ENCODE peak calls at places on chromosomes 3 and 15, in ten cellular contexts. One of them, this sample, is unnamed.

GRCh38 chr15:99076109-99076508 is 28.8 kb upstream of the SYNM start:
- ATAC-seq in heart left ventricle: no peak
- ATAC-seq in Panc1: no peak
- ATAC-seq in PC-3: no peak
- ATAC-seq in Right ventricle myocardium inferior: no peak
- ATAC-seq in DND-41: peak; percentile 48
- ATAC-seq in body of pancreas: no peak
- ATAC-seq in activated CD8-positive, alpha-beta memory T cell treated with anti-CD3 and anti-CD28 coated beads, Interleukin-2, amount 10 ng/mL, durations not matched to agents 7 days and 5 days: no peak
- ATAC-seq in activated T-cell treated with anti-CD3 and anti-CD28 coated beads, Interleukin-2, amount 50 U/mL, for 4 hours: no peak
- ATAC-seq in psoas muscle: no peak
- ATAC-seq in this sample: peak; percentile 11

GRCh38 chr3:185071401-185071800 is 81.5 kb downstream of the C3orf70 start:
- ATAC-seq in heart left ventricle: no peak
- ATAC-seq in PC-3: no peak
- ATAC-seq in activated CD8-positive, alpha-beta memory T cell treated with anti-CD3 and anti-CD28 coated beads, Interleukin-2, amount 10 ng/mL, durations not matched to agents 7 days and 5 days: no peak
- ATAC-seq in Panc1: no peak
- ATAC-seq in Right ventricle myocardium inferior: no peak
- ATAC-seq in psoas muscle: no peak
- ATAC-seq in DND-41: no peak
- ATAC-seq in activated T-cell treated with anti-CD3 and anti-CD28 coated beads, Interleukin-2, amount 50 U/mL, for 4 hours: no peak
- ATAC-seq in body of pancreas: no peak
- ATAC-seq in this sample: no peak

GRCh38 chr3:15805756-15806266 is 8.0 kb upstream of the ANKRD28 start:
- ATAC-seq in activated T-cell treated with anti-CD3 and anti-CD28 coated beads, Interleukin-2, amount 50 U/mL, for 4 hours: no peak
- ATAC-seq in heart left ventricle: peak; percentile 37
- ATAC-seq in PC-3: peak; percentile 47
- ATAC-seq in Panc1: no peak
- ATAC-seq in psoas muscle: peak; percentile 16
- ATAC-seq in body of pancreas: peak; percentile 58
- ATAC-seq in activated CD8-positive, alpha-beta memory T cell treated with anti-CD3 and anti-CD28 coated beads, Interleukin-2, amount 10 ng/mL, durations not matched to agents 7 days and 5 days: peak; percentile 20
- ATAC-seq in Right ventricle myocardium inferior: no peak
- ATAC-seq in DND-41: no peak
- ATAC-seq in this sample: peak; percentile 55

GRCh38 chr15:26661727-26662126 is 111.1 kb downstream of the GABRB3 start:
- ATAC-seq in activated T-cell treated with anti-CD3 and anti-CD28 coated beads, Interleukin-2, amount 50 U/mL, for 4 hours: no peak
- ATAC-seq in heart left ventricle: no peak
- ATAC-seq in body of pancreas: no peak
- ATAC-seq in Right ventricle myocardium inferior: no peak
- ATAC-seq in psoas muscle: no peak
- ATAC-seq in Panc1: no peak
- ATAC-seq in DND-41: no peak
- ATAC-seq in activated CD8-positive, alpha-beta memory T cell treated with anti-CD3 and anti-CD28 coated beads, Interleukin-2, amount 10 ng/mL, durations not matched to agents 7 days and 5 days: no peak
- ATAC-seq in PC-3: no peak
- ATAC-seq in this sample: no peak

GRCh38 chr15:56693761-56694160 is 39.5 kb downstream of the ZNF280D start:
- ATAC-seq in psoas muscle: no peak
- ATAC-seq in DND-41: no peak
- ATAC-seq in heart left ventricle: no peak
- ATAC-seq in Right ventricle myocardium inferior: no peak
- ATAC-seq in activated T-cell treated with anti-CD3 and anti-CD28 coated beads, Interleukin-2, amount 50 U/mL, for 4 hours: no peak
- ATAC-seq in PC-3: no peak
- ATAC-seq in activated CD8-positive, alpha-beta memory T cell treated with anti-CD3 and anti-CD28 coated beads, Interleukin-2, amount 10 ng/mL, durations not matched to agents 7 days and 5 days: no peak
- ATAC-seq in Panc1: no peak
- ATAC-seq in body of pancreas: no peak
- ATAC-seq in this sample: no peak

GRCh38 chr3:162487138-162487537 is 990.5 kb downstream of the OTOL1 start:
- ATAC-seq in DND-41: peak; percentile 29
- ATAC-seq in Right ventricle myocardium inferior: no peak
- ATAC-seq in PC-3: no peak
- ATAC-seq in activated T-cell treated with anti-CD3 and anti-CD28 coated beads, Interleukin-2, amount 50 U/mL, for 4 hours: no peak
- ATAC-seq in psoas muscle: no peak
- ATAC-seq in activated CD8-positive, alpha-beta memory T cell treated with anti-CD3 and anti-CD28 coated beads, Interleukin-2, amount 10 ng/mL, durations not matched to agents 7 days and 5 days: no peak
- ATAC-seq in Panc1: no peak
- ATAC-seq in body of pancreas: no peak
- ATAC-seq in heart left ventricle: no peak
- ATAC-seq in this sample: no peak

GRCh38 chr3:77362936-77363335 is 323.0 kb downstream of the ROBO2 start:
- ATAC-seq in heart left ventricle: no peak
- ATAC-seq in body of pancreas: no peak
- ATAC-seq in PC-3: no peak
- ATAC-seq in Panc1: no peak
- ATAC-seq in activated CD8-positive, alpha-beta memory T cell treated with anti-CD3 and anti-CD28 coated beads, Interleukin-2, amount 10 ng/mL, durations not matched to agents 7 days and 5 days: no peak
- ATAC-seq in DND-41: no peak
- ATAC-seq in Right ventricle myocardium inferior: no peak
- ATAC-seq in activated T-cell treated with anti-CD3 and anti-CD28 coated beads, Interleukin-2, amount 50 U/mL, for 4 hours: no peak
- ATAC-seq in psoas muscle: no peak
- ATAC-seq in this sample: no peak

GRCh38 chr3:142213298-142213697 is 12.1 kb downstream of the GK5 start:
- ATAC-seq in heart left ventricle: peak; percentile 74
- ATAC-seq in body of pancreas: no peak
- ATAC-seq in activated T-cell treated with anti-CD3 and anti-CD28 coated beads, Interleukin-2, amount 50 U/mL, for 4 hours: no peak
- ATAC-seq in Right ventricle myocardium inferior: peak; percentile 67
- ATAC-seq in PC-3: no peak
- ATAC-seq in DND-41: no peak
- ATAC-seq in Panc1: no peak
- ATAC-seq in activated CD8-positive, alpha-beta memory T cell treated with anti-CD3 and anti-CD28 coated beads, Interleukin-2, amount 10 ng/mL, durations not matched to agents 7 days and 5 days: no peak
- ATAC-seq in psoas muscle: no peak
- ATAC-seq in this sample: no peak

GRCh38 chr3:65963787-65964707 is 74.7 kb downstream of the MAGI1 start:
- ATAC-seq in heart left ventricle: peak; percentile 70
- ATAC-seq in Right ventricle myocardium inferior: no peak
- ATAC-seq in Panc1: peak; percentile 89
- ATAC-seq in psoas muscle: peak; percentile 30
- ATAC-seq in PC-3: peak; percentile 88
- ATAC-seq in activated T-cell treated with anti-CD3 and anti-CD28 coated beads, Interleukin-2, amount 50 U/mL, for 4 hours: peak; percentile 86
- ATAC-seq in DND-41: no peak
- ATAC-seq in activated CD8-positive, alpha-beta memory T cell treated with anti-CD3 and anti-CD28 coated beads, Interleukin-2, amount 10 ng/mL, durations not matched to agents 7 days and 5 days: peak; percentile 85
- ATAC-seq in body of pancreas: peak; percentile 36
- ATAC-seq in this sample: peak; percentile 94

GRCh38 chr15:79570004-79570403 is 137.9 kb downstream of the MINAR1 start:
- ATAC-seq in body of pancreas: no peak
- ATAC-seq in activated T-cell treated with anti-CD3 and anti-CD28 coated beads, Interleukin-2, amount 50 U/mL, for 4 hours: no peak
- ATAC-seq in Panc1: no peak
- ATAC-seq in psoas muscle: no peak
- ATAC-seq in PC-3: no peak
- ATAC-seq in DND-41: no peak
- ATAC-seq in activated CD8-positive, alpha-beta memory T cell treated with anti-CD3 and anti-CD28 coated beads, Interleukin-2, amount 10 ng/mL, durations not matched to agents 7 days and 5 days: no peak
- ATAC-seq in Right ventricle myocardium inferior: no peak
- ATAC-seq in heart left ventricle: no peak
- ATAC-seq in this sample: no peak

GRCh38 chr15:68484696-68485400 is 52.9 kb upstream of the ITGA11 start:
- ATAC-seq in activated CD8-positive, alpha-beta memory T cell treated with anti-CD3 and anti-CD28 coated beads, Interleukin-2, amount 10 ng/mL, durations not matched to agents 7 days and 5 days: no peak
- ATAC-seq in Panc1: no peak
- ATAC-seq in PC-3: no peak
- ATAC-seq in Right ventricle myocardium inferior: no peak
- ATAC-seq in psoas muscle: no peak
- ATAC-seq in body of pancreas: no peak
- ATAC-seq in DND-41: no peak
- ATAC-seq in heart left ventricle: peak; percentile 39
- ATAC-seq in activated T-cell treated with anti-CD3 and anti-CD28 coated beads, Interleukin-2, amount 50 U/mL, for 4 hours: no peak
- ATAC-seq in this sample: no peak

GRCh38 chr3:47113669-47114365 is 50.1 kb downstream of the SETD2 start:
- ATAC-seq in PC-3: peak; percentile 92
- ATAC-seq in body of pancreas: no peak
- ATAC-seq in heart left ventricle: no peak
- ATAC-seq in psoas muscle: no peak
- ATAC-seq in Panc1: no peak
- ATAC-seq in DND-41: no peak
- ATAC-seq in activated T-cell treated with anti-CD3 and anti-CD28 coated beads, Interleukin-2, amount 50 U/mL, for 4 hours: no peak
- ATAC-seq in Right ventricle myocardium inferior: no peak
- ATAC-seq in activated CD8-positive, alpha-beta memory T cell treated with anti-CD3 and anti-CD28 coated beads, Interleukin-2, amount 10 ng/mL, durations not matched to agents 7 days and 5 days: no peak
- ATAC-seq in this sample: no peak

GRCh38 chr15:91473894-91474293 is 373.8 kb downstream of the SV2B start:
- ATAC-seq in body of pancreas: no peak
- ATAC-seq in PC-3: no peak
- ATAC-seq in Panc1: no peak
- ATAC-seq in Right ventricle myocardium inferior: no peak
- ATAC-seq in DND-41: no peak
- ATAC-seq in heart left ventricle: no peak
- ATAC-seq in activated T-cell treated with anti-CD3 and anti-CD28 coated beads, Interleukin-2, amount 50 U/mL, for 4 hours: no peak
- ATAC-seq in psoas muscle: no peak
- ATAC-seq in activated CD8-positive, alpha-beta memory T cell treated with anti-CD3 and anti-CD28 coated beads, Interleukin-2, amount 10 ng/mL, durations not matched to agents 7 days and 5 days: no peak
- ATAC-seq in this sample: no peak

GRCh38 chr15:59609730-59610712 is 1.6 kb upstream of the GCNT3 start:
- ATAC-seq in psoas muscle: no peak
- ATAC-seq in body of pancreas: no peak
- ATAC-seq in Right ventricle myocardium inferior: no peak
- ATAC-seq in activated CD8-positive, alpha-beta memory T cell treated with anti-CD3 and anti-CD28 coated beads, Interleukin-2, amount 10 ng/mL, durations not matched to agents 7 days and 5 days: no peak
- ATAC-seq in DND-41: no peak
- ATAC-seq in Panc1: no peak
- ATAC-seq in heart left ventricle: no peak
- ATAC-seq in PC-3: no peak
- ATAC-seq in activated T-cell treated with anti-CD3 and anti-CD28 coated beads, Interleukin-2, amount 50 U/mL, for 4 hours: no peak
- ATAC-seq in this sample: no peak

GRCh38 chr15:67025719-67026118 is 39.7 kb upstream of the SMAD3 start:
- ATAC-seq in PC-3: peak; percentile 59
- ATAC-seq in DND-41: no peak
- ATAC-seq in Panc1: peak; percentile 74
- ATAC-seq in body of pancreas: peak; percentile 17
- ATAC-seq in activated T-cell treated with anti-CD3 and anti-CD28 coated beads, Interleukin-2, amount 50 U/mL, for 4 hours: no peak
- ATAC-seq in heart left ventricle: peak; percentile 59
- ATAC-seq in Right ventricle myocardium inferior: peak; percentile 58
- ATAC-seq in activated CD8-positive, alpha-beta memory T cell treated with anti-CD3 and anti-CD28 coated beads, Interleukin-2, amount 10 ng/mL, durations not matched to agents 7 days and 5 days: no peak
- ATAC-seq in psoas muscle: peak; percentile 35
- ATAC-seq in this sample: no peak

GRCh38 chr3:43388909-43389308 is 102.6 kb downstream of the SNRK start:
- ATAC-seq in heart left ventricle: no peak
- ATAC-seq in psoas muscle: peak; percentile 17
- ATAC-seq in activated CD8-positive, alpha-beta memory T cell treated with anti-CD3 and anti-CD28 coated beads, Interleukin-2, amount 10 ng/mL, durations not matched to agents 7 days and 5 days: no peak
- ATAC-seq in body of pancreas: peak; percentile 8
- ATAC-seq in activated T-cell treated with anti-CD3 and anti-CD28 coated beads, Interleukin-2, amount 50 U/mL, for 4 hours: no peak
- ATAC-seq in PC-3: no peak
- ATAC-seq in DND-41: no peak
- ATAC-seq in Panc1: no peak
- ATAC-seq in Right ventricle myocardium inferior: no peak
- ATAC-seq in this sample: no peak

GRCh38 chr3:152291649-152292066 is 22.9 kb downstream of the MBNL1 start:
- ATAC-seq in Panc1: no peak
- ATAC-seq in activated T-cell treated with anti-CD3 and anti-CD28 coated beads, Interleukin-2, amount 50 U/mL, for 4 hours: peak; percentile 50
- ATAC-seq in body of pancreas: no peak
- ATAC-seq in PC-3: no peak
- ATAC-seq in activated CD8-positive, alpha-beta memory T cell treated with anti-CD3 and anti-CD28 coated beads, Interleukin-2, amount 10 ng/mL, durations not matched to agents 7 days and 5 days: peak; percentile 67
- ATAC-seq in Right ventricle myocardium inferior: no peak
- ATAC-seq in psoas muscle: peak; percentile 59
- ATAC-seq in DND-41: peak; percentile 34
- ATAC-seq in heart left ventricle: peak; percentile 51
- ATAC-seq in this sample: peak; percentile 70

GRCh38 chr15:80945605-80946004 is 44.0 kb downstream of the MESD start:
- ATAC-seq in body of pancreas: no peak
- ATAC-seq in Right ventricle myocardium inferior: no peak
- ATAC-seq in activated CD8-positive, alpha-beta memory T cell treated with anti-CD3 and anti-CD28 coated beads, Interleukin-2, amount 10 ng/mL, durations not matched to agents 7 days and 5 days: no peak
- ATAC-seq in PC-3: no peak
- ATAC-seq in Panc1: no peak
- ATAC-seq in psoas muscle: no peak
- ATAC-seq in DND-41: no peak
- ATAC-seq in heart left ventricle: no peak
- ATAC-seq in activated T-cell treated with anti-CD3 and anti-CD28 coated beads, Interleukin-2, amount 50 U/mL, for 4 hours: no peak
- ATAC-seq in this sample: no peak

GRCh38 chr15:61387675-61388074 is 158.6 kb upstream of the RORA start:
- ATAC-seq in Right ventricle myocardium inferior: no peak
- ATAC-seq in Panc1: no peak
- ATAC-seq in DND-41: no peak
- ATAC-seq in activated T-cell treated with anti-CD3 and anti-CD28 coated beads, Interleukin-2, amount 50 U/mL, for 4 hours: no peak
- ATAC-seq in psoas muscle: no peak
- ATAC-seq in PC-3: no peak
- ATAC-seq in body of pancreas: no peak
- ATAC-seq in activated CD8-positive, alpha-beta memory T cell treated with anti-CD3 and anti-CD28 coated beads, Interleukin-2, amount 10 ng/mL, durations not matched to agents 7 days and 5 days: no peak
- ATAC-seq in heart left ventricle: no peak
- ATAC-seq in this sample: no peak

GRCh38 chr15:56038015-56038414 is 44.6 kb upstream of the NEDD4 start:
- ATAC-seq in DND-41: no peak
- ATAC-seq in PC-3: no peak
- ATAC-seq in activated CD8-positive, alpha-beta memory T cell treated with anti-CD3 and anti-CD28 coated beads, Interleukin-2, amount 10 ng/mL, durations not matched to agents 7 days and 5 days: no peak
- ATAC-seq in Panc1: no peak
- ATAC-seq in activated T-cell treated with anti-CD3 and anti-CD28 coated beads, Interleukin-2, amount 50 U/mL, for 4 hours: peak; percentile 64
- ATAC-seq in psoas muscle: no peak
- ATAC-seq in body of pancreas: no peak
- ATAC-seq in heart left ventricle: no peak
- ATAC-seq in Right ventricle myocardium inferior: no peak
- ATAC-seq in this sample: peak; percentile 69

GRCh38 chr3:101902041-101902440 is 52.7 kb downstream of the NFKBIZ start:
- ATAC-seq in activated CD8-positive, alpha-beta memory T cell treated with anti-CD3 and anti-CD28 coated beads, Interleukin-2, amount 10 ng/mL, durations not matched to agents 7 days and 5 days: no peak
- ATAC-seq in PC-3: peak; percentile 28
- ATAC-seq in activated T-cell treated with anti-CD3 and anti-CD28 coated beads, Interleukin-2, amount 50 U/mL, for 4 hours: peak; percentile 57
- ATAC-seq in Right ventricle myocardium inferior: no peak
- ATAC-seq in DND-41: no peak
- ATAC-seq in psoas muscle: peak; percentile 38
- ATAC-seq in Panc1: peak; percentile 42
- ATAC-seq in heart left ventricle: peak; percentile 51
- ATAC-seq in body of pancreas: no peak
- ATAC-seq in this sample: peak; percentile 91

GRCh38 chr3:151003024-151003771 is 30.7 kb upstream of the CLRN1 start:
- ATAC-seq in Panc1: no peak
- ATAC-seq in PC-3: peak; percentile 85
- ATAC-seq in activated T-cell treated with anti-CD3 and anti-CD28 coated beads, Interleukin-2, amount 50 U/mL, for 4 hours: no peak
- ATAC-seq in activated CD8-positive, alpha-beta memory T cell treated with anti-CD3 and anti-CD28 coated beads, Interleukin-2, amount 10 ng/mL, durations not matched to agents 7 days and 5 days: no peak
- ATAC-seq in DND-41: no peak
- ATAC-seq in heart left ventricle: no peak
- ATAC-seq in psoas muscle: no peak
- ATAC-seq in body of pancreas: peak; percentile 62
- ATAC-seq in Right ventricle myocardium inferior: no peak
- ATAC-seq in this sample: no peak

GRCh38 chr3:54822206-54822605 is 105.7 kb downstream of the LRTM1 start:
- ATAC-seq in heart left ventricle: peak; percentile 70
- ATAC-seq in Right ventricle myocardium inferior: peak; percentile 92
- ATAC-seq in PC-3: no peak
- ATAC-seq in body of pancreas: no peak
- ATAC-seq in activated T-cell treated with anti-CD3 and anti-CD28 coated beads, Interleukin-2, amount 50 U/mL, for 4 hours: no peak
- ATAC-seq in DND-41: no peak
- ATAC-seq in activated CD8-positive, alpha-beta memory T cell treated with anti-CD3 and anti-CD28 coated beads, Interleukin-2, amount 10 ng/mL, durations not matched to agents 7 days and 5 days: no peak
- ATAC-seq in Panc1: no peak
- ATAC-seq in psoas muscle: peak; percentile 67
- ATAC-seq in this sample: no peak

GRCh38 chr3:109112946-109113345 is 5.0 kb downstream of the MORC1 start:
- ATAC-seq in activated T-cell treated with anti-CD3 and anti-CD28 coated beads, Interleukin-2, amount 50 U/mL, for 4 hours: no peak
- ATAC-seq in PC-3: no peak
- ATAC-seq in DND-41: no peak
- ATAC-seq in Panc1: no peak
- ATAC-seq in Right ventricle myocardium inferior: no peak
- ATAC-seq in psoas muscle: no peak
- ATAC-seq in activated CD8-positive, alpha-beta memory T cell treated with anti-CD3 and anti-CD28 coated beads, Interleukin-2, amount 10 ng/mL, durations not matched to agents 7 days and 5 days: no peak
- ATAC-seq in body of pancreas: no peak
- ATAC-seq in heart left ventricle: no peak
- ATAC-seq in this sample: no peak

GRCh38 chr15:52566889-52567288 is 1.9 kb downstream of the ARPP19 start:
- ATAC-seq in psoas muscle: no peak
- ATAC-seq in Panc1: no peak
- ATAC-seq in activated CD8-positive, alpha-beta memory T cell treated with anti-CD3 and anti-CD28 coated beads, Interleukin-2, amount 10 ng/mL, durations not matched to agents 7 days and 5 days: no peak
- ATAC-seq in heart left ventricle: no peak
- ATAC-seq in DND-41: no peak
- ATAC-seq in activated T-cell treated with anti-CD3 and anti-CD28 coated beads, Interleukin-2, amount 50 U/mL, for 4 hours: no peak
- ATAC-seq in Right ventricle myocardium inferior: no peak
- ATAC-seq in PC-3: no peak
- ATAC-seq in body of pancreas: no peak
- ATAC-seq in this sample: no peak

GRCh38 chr3:192875971-192876565 is 41.6 kb downstream of the MB21D2 start:
- ATAC-seq in activated T-cell treated with anti-CD3 and anti-CD28 coated beads, Interleukin-2, amount 50 U/mL, for 4 hours: no peak
- ATAC-seq in Right ventricle myocardium inferior: no peak
- ATAC-seq in activated CD8-positive, alpha-beta memory T cell treated with anti-CD3 and anti-CD28 coated beads, Interleukin-2, amount 10 ng/mL, durations not matched to agents 7 days and 5 days: no peak
- ATAC-seq in PC-3: no peak
- ATAC-seq in body of pancreas: no peak
- ATAC-seq in DND-41: no peak
- ATAC-seq in psoas muscle: no peak
- ATAC-seq in Panc1: no peak
- ATAC-seq in heart left ventricle: peak; percentile 17
- ATAC-seq in this sample: peak; percentile 18

GRCh38 chr15:64111679-64112050 is 15.9 kb downstream of the SNX1 start:
- ATAC-seq in psoas muscle: peak; percentile 29
- ATAC-seq in Right ventricle myocardium inferior: no peak
- ATAC-seq in DND-41: no peak
- ATAC-seq in activated CD8-positive, alpha-beta memory T cell treated with anti-CD3 and anti-CD28 coated beads, Interleukin-2, amount 10 ng/mL, durations not matched to agents 7 days and 5 days: no peak
- ATAC-seq in body of pancreas: no peak
- ATAC-seq in activated T-cell treated with anti-CD3 and anti-CD28 coated beads, Interleukin-2, amount 50 U/mL, for 4 hours: no peak
- ATAC-seq in Panc1: no peak
- ATAC-seq in heart left ventricle: peak; percentile 6
- ATAC-seq in PC-3: no peak
- ATAC-seq in this sample: no peak

GRCh38 chr15:69359724-69360123 is 54.4 kb upstream of the KIF23 start:
- ATAC-seq in Right ventricle myocardium inferior: no peak
- ATAC-seq in activated CD8-positive, alpha-beta memory T cell treated with anti-CD3 and anti-CD28 coated beads, Interleukin-2, amount 10 ng/mL, durations not matched to agents 7 days and 5 days: no peak
- ATAC-seq in activated T-cell treated with anti-CD3 and anti-CD28 coated beads, Interleukin-2, amount 50 U/mL, for 4 hours: no peak
- ATAC-seq in PC-3: no peak
- ATAC-seq in body of pancreas: no peak
- ATAC-seq in heart left ventricle: no peak
- ATAC-seq in psoas muscle: no peak
- ATAC-seq in Panc1: no peak
- ATAC-seq in DND-41: no peak
- ATAC-seq in this sample: no peak